ENCODE peak calls at places on chromosomes 16 and 17, in eight cellular contexts. One of them, this sample, is unnamed.

GRCh38 chr16:2339521-2340484 is 725 bp downstream of the ABCA3 start:
- DNase-seq in fibroblast of mammary gland: no peak
- DNase-seq in MCF 10A: peak
- DNase-seq in breast epithelium: no peak
- DNase-seq in CD8-positive, alpha-beta T cell: peak
- DNase-seq in fibroblast of lung: peak
- DNase-seq in foreskin keratinocyte: peak
- DNase-seq in mesothelial cell of epicardium: peak
- DNase-seq in this sample: peak

GRCh38 chr16:86877835-86878234 is 299.5 kb downstream of the FOXL1 start:
- DNase-seq in CD8-positive, alpha-beta T cell: no peak
- DNase-seq in breast epithelium: no peak
- DNase-seq in foreskin keratinocyte: no peak
- DNase-seq in mesothelial cell of epicardium: no peak
- DNase-seq in fibroblast of mammary gland: no peak
- DNase-seq in fibroblast of lung: no peak
- DNase-seq in MCF 10A: no peak
- DNase-seq in this sample: no peak

GRCh38 chr16:70349783-70350182 is 3.1 kb downstream of the DDX19A start:
- DNase-seq in CD8-positive, alpha-beta T cell: no peak
- DNase-seq in fibroblast of lung: no peak
- DNase-seq in foreskin keratinocyte: no peak
- DNase-seq in fibroblast of mammary gland: no peak
- DNase-seq in breast epithelium: no peak
- DNase-seq in MCF 10A: no peak
- DNase-seq in mesothelial cell of epicardium: no peak
- DNase-seq in this sample: no peak

GRCh38 chr17:17868637-17869522 is 32.1 kb upstream of the SREBF1 start:
- DNase-seq in foreskin keratinocyte: no peak
- DNase-seq in fibroblast of mammary gland: peak
- DNase-seq in CD8-positive, alpha-beta T cell: no peak
- DNase-seq in mesothelial cell of epicardium: no peak
- DNase-seq in fibroblast of lung: no peak
- DNase-seq in breast epithelium: no peak
- DNase-seq in MCF 10A: no peak
- DNase-seq in this sample: no peak

GRCh38 chr17:49114703-49115102 is 17.9 kb upstream of the B4GALNT2 start:
- DNase-seq in MCF 10A: peak
- DNase-seq in mesothelial cell of epicardium: no peak
- DNase-seq in CD8-positive, alpha-beta T cell: no peak
- DNase-seq in breast epithelium: no peak
- DNase-seq in fibroblast of mammary gland: no peak
- DNase-seq in foreskin keratinocyte: peak
- DNase-seq in fibroblast of lung: no peak
- DNase-seq in this sample: no peak

GRCh38 chr17:12982224-12982623 is 35.6 kb downstream of the ELAC2 start:
- DNase-seq in mesothelial cell of epicardium: no peak
- DNase-seq in fibroblast of mammary gland: no peak
- DNase-seq in MCF 10A: no peak
- DNase-seq in breast epithelium: no peak
- DNase-seq in foreskin keratinocyte: no peak
- DNase-seq in CD8-positive, alpha-beta T cell: no peak
- DNase-seq in fibroblast of lung: no peak
- DNase-seq in this sample: no peak

GRCh38 chr16:48136547-48137360 is 19.0 kb downstream of the ABCC12 start:
- DNase-seq in CD8-positive, alpha-beta T cell: no peak
- DNase-seq in fibroblast of mammary gland: no peak
- DNase-seq in foreskin keratinocyte: no peak
- DNase-seq in MCF 10A: no peak
- DNase-seq in mesothelial cell of epicardium: no peak
- DNase-seq in breast epithelium: no peak
- DNase-seq in fibroblast of lung: peak
- DNase-seq in this sample: no peak

GRCh38 chr17:79749156-79749815 is 18.5 kb downstream of the ENPP7 start:
- DNase-seq in fibroblast of mammary gland: peak
- DNase-seq in mesothelial cell of epicardium: no peak
- DNase-seq in CD8-positive, alpha-beta T cell: no peak
- DNase-seq in foreskin keratinocyte: peak
- DNase-seq in fibroblast of lung: peak
- DNase-seq in breast epithelium: no peak
- DNase-seq in MCF 10A: peak
- DNase-seq in this sample: peak

GRCh38 chr17:57615836-57616235 is 129.3 kb downstream of the CCDC182 start:
- DNase-seq in breast epithelium: no peak
- DNase-seq in MCF 10A: no peak
- DNase-seq in CD8-positive, alpha-beta T cell: no peak
- DNase-seq in mesothelial cell of epicardium: no peak
- DNase-seq in fibroblast of lung: no peak
- DNase-seq in fibroblast of mammary gland: no peak
- DNase-seq in foreskin keratinocyte: no peak
- DNase-seq in this sample: no peak

GRCh38 chr16:19908921-19909320 is 24.3 kb upstream of the GPRC5B start:
- DNase-seq in mesothelial cell of epicardium: no peak
- DNase-seq in MCF 10A: no peak
- DNase-seq in fibroblast of lung: no peak
- DNase-seq in breast epithelium: no peak
- DNase-seq in CD8-positive, alpha-beta T cell: no peak
- DNase-seq in fibroblast of mammary gland: no peak
- DNase-seq in foreskin keratinocyte: no peak
- DNase-seq in this sample: no peak

GRCh38 chr16:19911747-19912146 is 27.1 kb upstream of the GPRC5B start:
- DNase-seq in fibroblast of lung: no peak
- DNase-seq in MCF 10A: no peak
- DNase-seq in fibroblast of mammary gland: no peak
- DNase-seq in mesothelial cell of epicardium: no peak
- DNase-seq in breast epithelium: no peak
- DNase-seq in CD8-positive, alpha-beta T cell: no peak
- DNase-seq in foreskin keratinocyte: no peak
- DNase-seq in this sample: no peak

GRCh38 chr16:19909750-19910322 is 25.2 kb upstream of the GPRC5B start:
- DNase-seq in fibroblast of mammary gland: no peak
- DNase-seq in breast epithelium: no peak
- DNase-seq in mesothelial cell of epicardium: no peak
- DNase-seq in foreskin keratinocyte: no peak
- DNase-seq in fibroblast of lung: no peak
- DNase-seq in MCF 10A: no peak
- DNase-seq in CD8-positive, alpha-beta T cell: no peak
- DNase-seq in this sample: no peak

GRCh38 chr16:19911204-19911603 is 26.6 kb upstream of the GPRC5B start:
- DNase-seq in CD8-positive, alpha-beta T cell: no peak
- DNase-seq in breast epithelium: no peak
- DNase-seq in mesothelial cell of epicardium: no peak
- DNase-seq in foreskin keratinocyte: no peak
- DNase-seq in fibroblast of lung: no peak
- DNase-seq in MCF 10A: no peak
- DNase-seq in fibroblast of mammary gland: no peak
- DNase-seq in this sample: no peak

GRCh38 chr16:19907161-19907992 is 22.7 kb upstream of the GPRC5B start:
- DNase-seq in breast epithelium: peak
- DNase-seq in mesothelial cell of epicardium: peak
- DNase-seq in foreskin keratinocyte: peak
- DNase-seq in fibroblast of lung: peak
- DNase-seq in CD8-positive, alpha-beta T cell: peak
- DNase-seq in MCF 10A: peak
- DNase-seq in fibroblast of mammary gland: peak
- DNase-seq in this sample: peak
- TF ChIP-seq CTCF in breast epithelium: peak
- TF ChIP-seq CTCF in mesothelial cell of epicardium: peak
- TF ChIP-seq CTCF in foreskin keratinocyte: peak
- TF ChIP-seq CTCF in fibroblast of lung: peak
- TF ChIP-seq CTCF in CD8-positive, alpha-beta T cell: peak
- TF ChIP-seq CTCF in MCF 10A: peak
- TF ChIP-seq CTCF in fibroblast of mammary gland: peak
- TF ChIP-seq CTCF in this sample: peak

GRCh38 chr17:36545093-36545464 is 360 bp downstream of the GGNBP2 start:
- DNase-seq in MCF 10A: no peak
- DNase-seq in foreskin keratinocyte: no peak
- DNase-seq in fibroblast of mammary gland: no peak
- DNase-seq in CD8-positive, alpha-beta T cell: no peak
- DNase-seq in breast epithelium: no peak
- DNase-seq in mesothelial cell of epicardium: no peak
- DNase-seq in fibroblast of lung: no peak
- DNase-seq in this sample: no peak

GRCh38 chr17:36545465-36546417 is 1.0 kb downstream of the GGNBP2 start:
- DNase-seq in fibroblast of mammary gland: peak
- DNase-seq in MCF 10A: peak
- DNase-seq in CD8-positive, alpha-beta T cell: peak
- DNase-seq in foreskin keratinocyte: peak
- DNase-seq in mesothelial cell of epicardium: peak
- DNase-seq in breast epithelium: peak
- DNase-seq in fibroblast of lung: peak
- DNase-seq in this sample: peak

GRCh38 chr17:36542755-36543154 is 2.0 kb upstream of the GGNBP2 start:
- DNase-seq in breast epithelium: no peak
- DNase-seq in MCF 10A: no peak
- DNase-seq in CD8-positive, alpha-beta T cell: no peak
- DNase-seq in fibroblast of mammary gland: no peak
- DNase-seq in fibroblast of lung: no peak
- DNase-seq in foreskin keratinocyte: no peak
- DNase-seq in mesothelial cell of epicardium: no peak
- DNase-seq in this sample: no peak

GRCh38 chr17:36544320-36545092 is at the start of gene GGNBP2:
- DNase-seq in fibroblast of lung: peak
- DNase-seq in foreskin keratinocyte: peak
- DNase-seq in CD8-positive, alpha-beta T cell: peak
- DNase-seq in breast epithelium: peak
- DNase-seq in mesothelial cell of epicardium: peak
- DNase-seq in fibroblast of mammary gland: peak
- DNase-seq in MCF 10A: peak
- DNase-seq in this sample: peak

GRCh38 chr17:36544049-36544319 is 735 bp upstream of the GGNBP2 start:
- DNase-seq in breast epithelium: no peak
- DNase-seq in foreskin keratinocyte: peak
- DNase-seq in fibroblast of lung: peak
- DNase-seq in mesothelial cell of epicardium: no peak
- DNase-seq in fibroblast of mammary gland: peak
- DNase-seq in CD8-positive, alpha-beta T cell: no peak
- DNase-seq in MCF 10A: no peak
- DNase-seq in this sample: peak
- TF ChIP-seq CTCF in breast epithelium: no peak
- TF ChIP-seq CTCF in foreskin keratinocyte: peak
- TF ChIP-seq CTCF in fibroblast of lung: peak
- TF ChIP-seq CTCF in mesothelial cell of epicardium: no peak
- TF ChIP-seq CTCF in fibroblast of mammary gland: peak
- TF ChIP-seq CTCF in CD8-positive, alpha-beta T cell: no peak
- TF ChIP-seq CTCF in MCF 10A: no peak
- TF ChIP-seq CTCF in this sample: peak

DNA sequence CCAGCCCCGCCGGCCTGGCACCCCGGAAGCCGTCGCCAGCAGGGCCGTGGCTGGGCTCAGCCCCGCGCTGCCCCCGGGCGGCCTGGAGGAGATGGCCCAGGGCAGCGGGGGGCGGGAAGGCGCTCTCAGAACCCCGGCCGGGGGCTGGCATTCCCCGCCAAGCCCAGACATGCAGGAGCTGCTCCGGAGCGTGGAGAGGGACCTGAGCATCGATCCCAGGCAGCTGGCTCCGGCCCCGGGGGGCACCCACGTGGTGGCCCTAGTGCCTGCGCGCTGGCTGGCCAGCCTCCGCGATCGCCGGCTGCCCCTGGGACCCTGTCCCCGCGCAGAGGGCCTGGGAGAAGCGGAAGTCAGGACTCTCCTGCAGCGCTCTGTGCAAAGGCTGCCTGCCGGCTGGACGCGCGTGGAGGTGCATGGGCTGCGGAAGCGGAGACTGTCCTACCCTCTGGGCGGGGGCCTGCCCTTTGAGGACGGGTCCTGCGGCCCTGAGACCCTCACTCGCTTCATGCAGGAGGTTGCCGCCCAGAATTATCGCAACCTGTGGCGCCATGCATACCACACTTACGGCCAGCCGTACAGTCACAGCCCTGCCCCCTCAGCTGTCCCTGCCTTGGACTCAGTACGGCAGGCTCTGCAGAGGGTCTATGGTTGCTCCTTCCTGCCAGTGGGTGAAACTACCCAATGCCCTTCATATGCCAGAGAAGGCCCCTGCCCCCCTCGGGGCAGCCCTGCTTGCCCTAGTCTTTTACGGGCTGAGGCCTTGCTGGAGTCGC is 551 bp downstream of the WDR81 start:
- DNase-seq in fibroblast of mammary gland: no peak
- DNase-seq in foreskin keratinocyte: no peak
- DNase-seq in MCF 10A: no peak
- DNase-seq in mesothelial cell of epicardium: no peak
- DNase-seq in breast epithelium: no peak
- DNase-seq in fibroblast of lung: peak
- DNase-seq in CD8-positive, alpha-beta T cell: no peak
- DNase-seq in this sample: no peak
- TF ChIP-seq CTCF in fibroblast of mammary gland: no peak
- TF ChIP-seq CTCF in foreskin keratinocyte: no peak
- TF ChIP-seq CTCF in MCF 10A: no peak
- TF ChIP-seq CTCF in mesothelial cell of epicardium: no peak
- TF ChIP-seq CTCF in breast epithelium: no peak
- TF ChIP-seq CTCF in fibroblast of lung: no peak
- TF ChIP-seq CTCF in CD8-positive, alpha-beta T cell: no peak
- TF ChIP-seq CTCF in this sample: no peak

DNA sequence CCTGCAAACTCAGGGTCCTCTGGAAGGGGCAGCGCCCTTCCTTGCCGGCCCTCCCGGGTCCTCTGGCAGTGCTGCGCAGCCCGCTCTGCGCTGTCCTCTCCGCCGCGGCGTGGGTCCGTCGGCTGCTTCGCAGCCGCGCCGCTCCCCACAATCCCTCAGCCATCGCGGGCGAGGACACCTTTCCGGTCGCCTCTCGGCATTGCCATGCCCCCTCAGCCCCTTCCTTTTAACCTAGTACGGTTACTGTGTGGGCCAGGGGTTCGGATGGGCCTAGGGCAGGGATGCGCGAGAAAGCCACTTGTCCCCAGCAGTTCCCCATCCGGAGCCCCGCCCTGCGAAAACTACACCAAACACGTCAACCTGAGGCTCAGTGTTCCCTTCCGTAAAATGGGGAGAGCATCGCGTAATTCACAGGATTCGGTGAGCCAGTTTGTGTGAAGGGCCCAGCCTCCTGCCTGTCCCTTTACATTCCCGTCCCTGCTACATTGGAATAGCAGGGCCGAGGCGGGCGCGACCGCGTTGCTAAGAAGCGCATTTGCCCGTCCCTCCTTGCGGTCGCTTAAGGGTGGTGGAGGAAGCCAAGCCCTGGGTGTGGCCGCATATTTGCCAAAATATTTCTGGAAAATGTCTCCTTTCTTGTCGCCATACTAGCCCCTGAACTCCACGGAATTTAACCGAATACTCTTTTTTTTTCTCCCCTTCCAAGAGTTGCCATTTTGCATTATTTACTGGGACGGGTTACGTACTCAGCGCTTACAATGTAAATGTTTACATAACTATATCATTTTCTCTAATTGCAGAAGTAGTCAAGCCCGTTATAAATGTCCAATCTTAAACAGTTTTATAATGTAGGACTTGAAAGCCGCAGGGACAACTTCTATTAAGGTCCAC is 13.2 kb downstream of the COPZ2 start:
- DNase-seq in fibroblast of lung: peak
- DNase-seq in foreskin keratinocyte: peak
- DNase-seq in fibroblast of mammary gland: peak
- DNase-seq in CD8-positive, alpha-beta T cell: no peak
- DNase-seq in MCF 10A: peak
- DNase-seq in mesothelial cell of epicardium: no peak
- DNase-seq in breast epithelium: peak
- DNase-seq in this sample: peak
- TF ChIP-seq CTCF in fibroblast of lung: no peak
- TF ChIP-seq CTCF in foreskin keratinocyte: no peak
- TF ChIP-seq CTCF in fibroblast of mammary gland: no peak
- TF ChIP-seq CTCF in CD8-positive, alpha-beta T cell: no peak
- TF ChIP-seq CTCF in MCF 10A: no peak
- TF ChIP-seq CTCF in mesothelial cell of epicardium: no peak
- TF ChIP-seq CTCF in breast epithelium: no peak
- TF ChIP-seq CTCF in this sample: peak

GRCh38 chr16:30355144-30355953 is at the start of gene CD2BP2:
- DNase-seq in fibroblast of lung: peak
- DNase-seq in breast epithelium: peak
- DNase-seq in fibroblast of mammary gland: peak
- DNase-seq in CD8-positive, alpha-beta T cell: peak
- DNase-seq in MCF 10A: peak
- DNase-seq in mesothelial cell of epicardium: peak
- DNase-seq in foreskin keratinocyte: peak
- DNase-seq in this sample: peak
- TF ChIP-seq CTCF in fibroblast of lung: peak
- TF ChIP-seq CTCF in breast epithelium: no peak
- TF ChIP-seq CTCF in fibroblast of mammary gland: peak
- TF ChIP-seq CTCF in CD8-positive, alpha-beta T cell: no peak
- TF ChIP-seq CTCF in MCF 10A: no peak
- TF ChIP-seq CTCF in mesothelial cell of epicardium: no peak
- TF ChIP-seq CTCF in foreskin keratinocyte: peak
- TF ChIP-seq CTCF in this sample: no peak

This sample was measured in foreskin fibroblast.